ENCODE peak calls at places on chromosomes 7 and 10, in five cellular contexts. One of them, this sample, is unnamed.

GRCh38 chr10:118563373-118563890 is 32.0 kb downstream of the PRLHR start:
- DNase-seq in AG04450: no peak
- DNase-seq in IMR-90: no peak
- DNase-seq in thoracic aorta: no peak
- DNase-seq in fibroblast of pulmonary artery: no peak
- DNase-seq in this sample: no peak

GRCh38 chr10:88800152-88801125 is 2.1 kb upstream of the LIPM start:
- DNase-seq in thoracic aorta: no peak
- DNase-seq in IMR-90: peak
- DNase-seq in AG04450: peak
- DNase-seq in fibroblast of pulmonary artery: peak
- DNase-seq in this sample: no peak

GRCh38 chr7:107889992-107890391 is 991 bp upstream of the DLD start:
- DNase-seq in fibroblast of pulmonary artery: no peak
- DNase-seq in AG04450: no peak
- DNase-seq in IMR-90: no peak
- DNase-seq in thoracic aorta: no peak
- DNase-seq in this sample: no peak

GRCh38 chr10:132836832-132837540 is 51.0 kb upstream of the NKX6-2 start:
- DNase-seq in fibroblast of pulmonary artery: peak
- DNase-seq in IMR-90: peak
- DNase-seq in thoracic aorta: no peak
- DNase-seq in AG04450: no peak
- DNase-seq in this sample: no peak

GRCh38 chr7:25009271-25009670 is 29.3 kb upstream of the OSBPL3 start:
- DNase-seq in fibroblast of pulmonary artery: peak
- DNase-seq in IMR-90: peak
- DNase-seq in AG04450: peak
- DNase-seq in thoracic aorta: no peak
- DNase-seq in this sample: no peak

GRCh38 chr10:49552277-49552676 is 13.4 kb upstream of the ERCC6 start:
- DNase-seq in fibroblast of pulmonary artery: peak
- DNase-seq in thoracic aorta: no peak
- DNase-seq in AG04450: no peak
- DNase-seq in IMR-90: peak
- DNase-seq in this sample: no peak

GRCh38 chr10:104018471-104018870 is 51.5 kb downstream of the SLK start:
- DNase-seq in thoracic aorta: no peak
- DNase-seq in IMR-90: no peak
- DNase-seq in fibroblast of pulmonary artery: no peak
- DNase-seq in AG04450: no peak
- DNase-seq in this sample: no peak

GRCh38 chr10:58981051-58981450 is 195.4 kb upstream of the PHYHIPL start:
- DNase-seq in fibroblast of pulmonary artery: no peak
- DNase-seq in IMR-90: no peak
- DNase-seq in thoracic aorta: no peak
- DNase-seq in AG04450: no peak
- DNase-seq in this sample: no peak

GRCh38 chr10:930415-931325 is 835 bp downstream of the LARP4B start:
- DNase-seq in thoracic aorta: no peak
- DNase-seq in AG04450: no peak
- DNase-seq in IMR-90: peak
- DNase-seq in fibroblast of pulmonary artery: peak
- DNase-seq in this sample: peak

GRCh38 chr7:28272461-28272877 is 91.9 kb upstream of the JAZF1 start:
- DNase-seq in IMR-90: peak
- DNase-seq in thoracic aorta: no peak
- DNase-seq in fibroblast of pulmonary artery: peak
- DNase-seq in AG04450: peak
- DNase-seq in this sample: peak

GRCh38 chr7:37052673-37053072 is 328.4 kb upstream of the AOAH start:
- DNase-seq in thoracic aorta: no peak
- DNase-seq in AG04450: no peak
- DNase-seq in IMR-90: peak
- DNase-seq in fibroblast of pulmonary artery: peak
- DNase-seq in this sample: peak

GRCh38 chr10:44963772-44964633 is 4.4 kb downstream of the RASSF4 start:
- DNase-seq in AG04450: no peak
- DNase-seq in IMR-90: no peak
- DNase-seq in thoracic aorta: no peak
- DNase-seq in fibroblast of pulmonary artery: no peak
- DNase-seq in this sample: peak

GRCh38 chr10:103661198-103661950 is 167.9 kb downstream of the NEURL1 start:
- DNase-seq in thoracic aorta: peak
- DNase-seq in IMR-90: peak
- DNase-seq in AG04450: peak
- DNase-seq in fibroblast of pulmonary artery: peak
- DNase-seq in this sample: no peak

GRCh38 chr7:127782550-127783266 is 130.7 kb downstream of the SND1 start:
- DNase-seq in IMR-90: peak
- DNase-seq in AG04450: no peak
- DNase-seq in thoracic aorta: no peak
- DNase-seq in fibroblast of pulmonary artery: peak
- DNase-seq in this sample: peak

GRCh38 chr7:84013616-84014240 is 180.9 kb downstream of the SEMA3A start:
- DNase-seq in fibroblast of pulmonary artery: no peak
- DNase-seq in IMR-90: no peak
- DNase-seq in thoracic aorta: no peak
- DNase-seq in AG04450: no peak
- DNase-seq in this sample: peak

GRCh38 chr7:75642810-75643486 is 95.8 kb downstream of the HIP1 start:
- DNase-seq in AG04450: peak
- DNase-seq in IMR-90: peak
- DNase-seq in fibroblast of pulmonary artery: peak
- DNase-seq in thoracic aorta: no peak
- DNase-seq in this sample: peak

GRCh38 chr7:116717137-116717536 is 45.1 kb downstream of the MET start:
- DNase-seq in thoracic aorta: no peak
- DNase-seq in AG04450: no peak
- DNase-seq in fibroblast of pulmonary artery: no peak
- DNase-seq in IMR-90: no peak
- DNase-seq in this sample: no peak

GRCh38 chr10:71225291-71226058 is 13.1 kb downstream of the UNC5B start:
- DNase-seq in fibroblast of pulmonary artery: no peak
- DNase-seq in AG04450: no peak
- DNase-seq in thoracic aorta: no peak
- DNase-seq in IMR-90: no peak
- DNase-seq in this sample: no peak

GRCh38 chr7:30469303-30469702 is 9.3 kb downstream of the NOD1 start:
- DNase-seq in AG04450: peak
- DNase-seq in IMR-90: peak
- DNase-seq in fibroblast of pulmonary artery: peak
- DNase-seq in thoracic aorta: peak
- DNase-seq in this sample: no peak

GRCh38 chr10:74651565-74651964 is 174.8 kb upstream of the KAT6B start:
- DNase-seq in IMR-90: no peak
- DNase-seq in thoracic aorta: no peak
- DNase-seq in fibroblast of pulmonary artery: no peak
- DNase-seq in AG04450: no peak
- DNase-seq in this sample: no peak

GRCh38 chr10:71220689-71221540 is 8.5 kb downstream of the UNC5B start:
- DNase-seq in thoracic aorta: no peak
- DNase-seq in AG04450: no peak
- DNase-seq in IMR-90: no peak
- DNase-seq in fibroblast of pulmonary artery: no peak
- DNase-seq in this sample: no peak

GRCh38 chr7:37359662-37360444 is 88.8 kb downstream of the ELMO1 start:
- DNase-seq in fibroblast of pulmonary artery: no peak
- DNase-seq in IMR-90: no peak
- DNase-seq in AG04450: no peak
- DNase-seq in thoracic aorta: no peak
- DNase-seq in this sample: no peak

GRCh38 chr7:152866125-152866524 is 106.6 kb downstream of the ACTR3B start:
- DNase-seq in fibroblast of pulmonary artery: no peak
- DNase-seq in AG04450: peak
- DNase-seq in thoracic aorta: no peak
- DNase-seq in IMR-90: peak
- DNase-seq in this sample: no peak

GRCh38 chr7:11210374-11210773 is 236.7 kb downstream of the PHF14 start:
- DNase-seq in IMR-90: no peak
- DNase-seq in AG04450: no peak
- DNase-seq in fibroblast of pulmonary artery: no peak
- DNase-seq in thoracic aorta: no peak
- DNase-seq in this sample: no peak

GRCh38 chr7:42414961-42415505 is 178.0 kb upstream of the GLI3 start:
- DNase-seq in fibroblast of pulmonary artery: peak
- DNase-seq in AG04450: no peak
- DNase-seq in thoracic aorta: no peak
- DNase-seq in IMR-90: no peak
- DNase-seq in this sample: no peak

GRCh38 chr7:24907311-24907886 is 72.6 kb downstream of the OSBPL3 start:
- DNase-seq in AG04450: no peak
- DNase-seq in thoracic aorta: no peak
- DNase-seq in fibroblast of pulmonary artery: peak
- DNase-seq in IMR-90: peak
- DNase-seq in this sample: peak

GRCh38 chr10:95260397-95260881 is 30.4 kb downstream of the PDLIM1 start:
- DNase-seq in IMR-90: peak
- DNase-seq in thoracic aorta: no peak
- DNase-seq in AG04450: no peak
- DNase-seq in fibroblast of pulmonary artery: peak
- DNase-seq in this sample: no peak

GRCh38 chr7:17498230-17498629 is 199.8 kb downstream of the AHR start:
- DNase-seq in fibroblast of pulmonary artery: no peak
- DNase-seq in AG04450: no peak
- DNase-seq in thoracic aorta: no peak
- DNase-seq in IMR-90: no peak
- DNase-seq in this sample: no peak

GRCh38 chr10:97280783-97281182 is 11.7 kb downstream of the ARHGAP19 start:
- DNase-seq in IMR-90: no peak
- DNase-seq in thoracic aorta: no peak
- DNase-seq in fibroblast of pulmonary artery: no peak
- DNase-seq in AG04450: no peak
- DNase-seq in this sample: no peak

GRCh38 chr7:111772716-111773115 is 210.4 kb upstream of the IMMP2L start:
- DNase-seq in thoracic aorta: no peak
- DNase-seq in fibroblast of pulmonary artery: no peak
- DNase-seq in AG04450: no peak
- DNase-seq in IMR-90: no peak
- DNase-seq in this sample: no peak

GRCh38 chr7:111775205-111775604 is 212.9 kb upstream of the IMMP2L start:
- DNase-seq in AG04450: no peak
- DNase-seq in fibroblast of pulmonary artery: no peak
- DNase-seq in thoracic aorta: no peak
- DNase-seq in IMR-90: no peak
- DNase-seq in this sample: no peak

GRCh38 chr7:111771638-111772037 is 209.3 kb upstream of the IMMP2L start:
- DNase-seq in fibroblast of pulmonary artery: no peak
- DNase-seq in thoracic aorta: no peak
- DNase-seq in IMR-90: no peak
- DNase-seq in AG04450: no peak
- DNase-seq in this sample: no peak

GRCh38 chr7:111765936-111766643 is 203.8 kb upstream of the IMMP2L start:
- DNase-seq in IMR-90: peak
- DNase-seq in AG04450: no peak
- DNase-seq in fibroblast of pulmonary artery: no peak
- DNase-seq in thoracic aorta: no peak
- DNase-seq in this sample: no peak

GRCh38 chr7:111770116-111770515 is 207.8 kb upstream of the IMMP2L start:
- DNase-seq in fibroblast of pulmonary artery: no peak
- DNase-seq in AG04450: no peak
- DNase-seq in IMR-90: no peak
- DNase-seq in thoracic aorta: no peak
- DNase-seq in this sample: no peak
- TF ChIP-seq CTCF in fibroblast of pulmonary artery: no peak
- TF ChIP-seq CTCF in AG04450: no peak
- TF ChIP-seq CTCF in IMR-90: no peak
- TF ChIP-seq CTCF in thoracic aorta: no peak
- TF ChIP-seq CTCF in this sample: no peak

DNA sequence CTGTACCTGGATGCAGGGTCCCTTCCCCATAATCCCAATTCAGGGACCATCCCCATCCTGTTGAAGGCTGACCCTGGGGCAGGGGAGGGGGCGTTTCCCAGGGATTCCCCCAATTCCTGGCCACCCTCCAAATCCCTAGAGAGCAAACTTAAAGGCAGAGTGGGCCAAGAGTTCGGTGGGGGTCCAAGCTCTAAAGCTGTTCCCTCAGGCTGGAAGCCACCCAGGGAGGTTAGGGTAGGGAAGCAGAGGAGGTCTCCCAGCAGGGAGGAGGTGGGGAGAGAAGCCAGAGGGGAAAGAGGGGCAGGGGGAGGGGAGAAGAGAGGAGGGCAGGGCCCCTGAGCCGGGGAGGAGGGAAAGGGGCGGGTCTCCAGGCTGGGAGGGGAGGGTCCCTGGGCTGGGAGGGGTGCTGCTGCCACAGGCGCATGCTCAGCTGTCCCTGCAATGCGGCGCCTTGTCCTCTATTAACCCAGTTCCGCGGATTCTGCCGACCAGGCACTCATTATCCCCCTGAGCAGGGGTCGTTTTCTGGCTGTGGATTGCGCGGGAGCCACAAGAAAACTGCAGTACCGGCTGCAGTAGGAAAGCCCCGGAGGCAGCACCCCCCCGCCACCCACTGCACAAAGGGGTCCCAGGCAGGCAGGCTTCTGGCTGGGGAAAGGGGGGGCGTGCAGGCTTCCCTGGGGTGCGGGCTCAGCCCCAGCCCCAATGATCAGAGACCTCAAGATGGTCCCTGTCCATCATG is 49.4 kb downstream of the CAMK2B start:
- DNase-seq in thoracic aorta: no peak
- DNase-seq in IMR-90: no peak
- DNase-seq in fibroblast of pulmonary artery: no peak
- DNase-seq in AG04450: no peak
- DNase-seq in this sample: no peak
- H3K4me3 ChIP-seq in thoracic aorta: no peak
- H3K4me3 ChIP-seq in IMR-90: no peak
- H3K4me3 ChIP-seq in fibroblast of pulmonary artery: no peak
- H3K4me3 ChIP-seq in AG04450: no peak
- H3K4me3 ChIP-seq in this sample: no peak

DNA sequence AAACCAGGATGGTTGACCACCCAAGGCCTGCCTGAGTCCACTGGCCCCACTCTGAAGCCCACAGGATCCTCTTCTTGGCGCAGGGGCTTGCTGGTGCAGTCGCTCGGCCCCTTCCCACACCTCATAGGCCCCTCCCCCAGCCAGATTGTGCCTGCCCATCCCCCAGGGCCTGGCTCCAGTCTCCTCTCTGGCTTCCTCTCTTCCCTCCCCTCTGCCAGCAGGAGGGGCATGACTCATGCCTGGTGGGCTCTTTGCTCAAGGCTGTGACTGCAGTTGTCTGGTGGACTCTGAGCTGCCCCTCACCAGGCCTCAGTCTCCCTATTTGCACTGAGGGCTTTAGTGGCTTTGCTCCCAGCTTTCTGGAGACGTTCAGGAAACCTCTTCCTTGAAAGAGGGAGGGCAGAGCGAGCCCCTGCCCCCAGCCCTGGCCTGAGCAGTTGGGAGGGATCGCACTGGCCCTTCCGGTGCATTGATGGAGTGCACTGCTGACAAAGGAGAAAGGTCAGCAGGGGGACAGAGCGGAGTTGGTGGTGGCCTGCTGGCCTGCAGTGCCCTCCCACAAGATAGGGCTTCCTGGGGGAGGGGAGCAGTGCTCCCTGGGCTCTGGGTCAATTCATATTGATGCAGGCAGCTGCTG is 60.7 kb downstream of the ZMIZ1 start:
- DNase-seq in thoracic aorta: no peak
- DNase-seq in AG04450: no peak
- DNase-seq in IMR-90: peak
- DNase-seq in fibroblast of pulmonary artery: no peak
- DNase-seq in this sample: no peak
- TF ChIP-seq CTCF in thoracic aorta: no peak
- TF ChIP-seq CTCF in AG04450: peak
- TF ChIP-seq CTCF in IMR-90: peak
- TF ChIP-seq CTCF in fibroblast of pulmonary artery: peak
- TF ChIP-seq CTCF in this sample: no peak

GRCh38 chr10:7438196-7438986 is 27.6 kb upstream of the SFMBT2 start:
- DNase-seq in fibroblast of pulmonary artery: no peak
- DNase-seq in AG04450: no peak
- DNase-seq in IMR-90: no peak
- DNase-seq in thoracic aorta: no peak
- DNase-seq in this sample: no peak
- H3K4me3 ChIP-seq in fibroblast of pulmonary artery: no peak
- H3K4me3 ChIP-seq in AG04450: no peak
- H3K4me3 ChIP-seq in IMR-90: no peak
- H3K4me3 ChIP-seq in thoracic aorta: no peak
- H3K4me3 ChIP-seq in this sample: no peak

This sample was measured in GM12865.